ENCODE peak calls at places on chromosomes 6 and 20, in seven cellular contexts. T is type B pancreatic cell, F is brain microvascular endothelial cell, E is fibroblast of the aortic adventitia, Q is GM13976, X is adrenal gland, N is uterus. L is an unnamed sample.

GRCh38 chr6:46651766-46652165 is 852 bp downstream of the CYP39A1 start:
- DNase-seq in X (no peak), F (no peak), T (no peak), E (no peak), Q (no peak), N (no peak), L (no peak)

GRCh38 chr6:85403331-85404015 is 46.4 kb upstream of the NT5E start:
- DNase-seq in T (no peak), E (peak; percentile 93), F (peak; percentile 71), X (no peak), Q (no peak), N (no peak), L (peak; percentile 91)

GRCh38 chr6:10901751-10902150 is 14.9 kb downstream of the SYCP2L start:
- DNase-seq in E (no peak), N (no peak), T (no peak), X (no peak), Q (peak; percentile 63), F (no peak), L (no peak)

GRCh38 chr20:36307412-36308317 is 1.5 kb downstream of the DLGAP4 start:
- DNase-seq in T (no peak), E (no peak), X (peak; percentile 55), N (no peak), Q (no peak), F (no peak), L (no peak)

GRCh38 chr20:54476336-54476928 is 1.0 kb downstream of the DOK5 start:
- DNase-seq in T (no peak), F (no peak), N (no peak), X (no peak), Q (peak; percentile 9), E (peak; percentile 23), L (no peak)

GRCh38 chr20:34543457-34544056 is 15.0 kb upstream of the MAP1LC3A start:
- DNase-seq in X (no peak), N (no peak), Q (no peak), T (no peak), E (no peak), F (no peak), L (no peak)

GRCh38 chr6:97586344-97586743 is 303.3 kb upstream of the MMS22L start:
- DNase-seq in Q (peak; percentile 11), X (no peak), T (no peak), F (peak; percentile 3), N (no peak), E (peak; percentile 1), L (peak; percentile 46)

GRCh38 chr6:24283043-24283985 is 74.5 kb downstream of the DCDC2 start:
- DNase-seq in E (peak; percentile 59), F (peak; percentile 85), T (no peak), N (peak; percentile 39), X (peak; percentile 81), Q (peak; percentile 71), L (peak; percentile 57)

GRCh38 chr6:105780146-105780860 is 305.8 kb upstream of the PRDM1 start:
- DNase-seq in F (no peak), T (no peak), E (no peak), Q (no peak), X (no peak), N (no peak), L (peak; percentile 73)

GRCh38 chr6:139371421-139372253 is 2.8 kb downstream of the CITED2 start:
- DNase-seq in Q (no peak), E (peak; percentile 36), X (no peak), F (no peak), T (no peak), N (no peak), L (peak; percentile 56)

GRCh38 chr6:32941412-32941784 is 570 bp upstream of the HLA-DMB start:
- DNase-seq in E (no peak), Q (peak; percentile 49), F (no peak), N (no peak), T (no peak), X (no peak), L (no peak)

GRCh38 chr6:108584323-108584722 is 23.6 kb downstream of the FOXO3 start:
- DNase-seq in N (peak; percentile 58), Q (no peak), T (no peak), F (no peak), E (peak; percentile 80), X (no peak), L (no peak)

GRCh38 chr20:36601546-36601945 is 4.0 kb upstream of the RAB5IF start:
- DNase-seq in F (no peak), X (no peak), E (no peak), N (no peak), T (no peak), Q (no peak), L (no peak)

GRCh38 chr20:36490191-36490590 is 51.1 kb upstream of the MYL9 start:
- DNase-seq in T (no peak), E (no peak), X (no peak), F (no peak), Q (no peak), N (no peak), L (no peak)

GRCh38 chr6:11126876-11127275 is 15.4 kb upstream of the ERVFRD-1 start:
- DNase-seq in T (no peak), X (no peak), Q (no peak), F (peak; percentile 56), N (no peak), E (peak; percentile 32), L (peak; percentile 5)

GRCh38 chr20:57381596-57382503 is 9.3 kb upstream of the RBM38 start:
- DNase-seq in Q (peak; percentile 87), F (peak; percentile 72), E (peak; percentile 79), X (peak; percentile 94), N (peak; percentile 83), T (peak; percentile 87), L (peak; percentile 71)

GRCh38 chr6:35086282-35086632 is 54.9 kb downstream of the TCP11 start:
- DNase-seq in X (peak; percentile 45), Q (peak; percentile 10), T (peak; percentile 56), F (no peak), E (no peak), N (no peak), L (no peak)

GRCh38 chr6:100175814-100176275 is 181.8 kb upstream of the MCHR2 start:
- DNase-seq in E (peak; percentile 88), X (no peak), F (peak; percentile 66), Q (no peak), N (no peak), T (no peak), L (peak; percentile 98)

GRCh38 chr6:129709451-129709908 is 497 bp downstream of the ARHGAP18 start:
- DNase-seq in X (no peak), Q (no peak), E (peak; percentile 86), N (peak; percentile 23), T (no peak), F (peak; percentile 30), L (peak; percentile 84)

GRCh38 chr6:20861479-20861878 is 327.2 kb downstream of the CDKAL1 start:
- DNase-seq in N (no peak), Q (no peak), F (no peak), T (no peak), E (no peak), X (no peak), L (peak; percentile 15)

GRCh38 chr6:87473419-87473903 is 687 bp downstream of the SLC35A1 start:
- DNase-seq in N (no peak), E (peak; percentile 57), T (no peak), X (peak; percentile 59), F (peak; percentile 66), Q (peak; percentile 75), L (peak; percentile 42)

GRCh38 chr6:87472525-87473418 is at the start of gene SLC35A1:
- DNase-seq in Q (peak; percentile 91), X (peak; percentile 92), N (peak; percentile 81), T (peak; percentile 89), F (peak; percentile 75), E (peak; percentile 84), L (peak; percentile 73)
- TF ChIP-seq CTCF in Q (no peak), X (peak; percentile 53), N (peak; percentile 29), T (peak; percentile 50), F (no peak), E (peak; percentile 23), L (no peak)

GRCh38 chr6:121351911-121352310 is 17.6 kb upstream of the TBC1D32 start:
- DNase-seq in E (no peak), N (no peak), T (no peak), X (no peak), Q (no peak), F (no peak), L (no peak)

GRCh38 chr6:121356575-121356974 is 22.3 kb upstream of the TBC1D32 start:
- DNase-seq in N (no peak), E (no peak), X (no peak), F (no peak), T (no peak), Q (no peak), L (no peak)

GRCh38 chr6:121349596-121349995 is 15.3 kb upstream of the TBC1D32 start:
- DNase-seq in X (no peak), E (no peak), F (no peak), N (no peak), T (no peak), Q (no peak), L (no peak)

GRCh38 chr6:121354764-121355163 is 20.5 kb upstream of the TBC1D32 start:
- DNase-seq in X (no peak), E (no peak), Q (no peak), T (no peak), N (no peak), F (no peak), L (no peak)
- TF ChIP-seq CTCF in X (peak; percentile 34), E (peak; percentile 51), Q (no peak), T (peak; percentile 69), N (no peak), F (peak; percentile 70), L (peak; percentile 32)

GRCh38 chr6:42141603-42142117 is 760 bp downstream of the C6orf132 start:
- DNase-seq in E (no peak), F (no peak), N (no peak), Q (no peak), X (no peak), T (no peak), L (no peak)

GRCh38 chr6:42140051-42140450 is 2.4 kb downstream of the C6orf132 start:
- DNase-seq in E (no peak), F (no peak), Q (no peak), T (no peak), X (no peak), N (no peak), L (peak; percentile 40)

GRCh38 chr6:42138630-42139619 is 3.5 kb downstream of the C6orf132 start:
- DNase-seq in Q (no peak), N (no peak), X (no peak), E (no peak), T (no peak), F (no peak), L (no peak)

GRCh38 chr6:42140756-42141602 is 1.4 kb downstream of the C6orf132 start:
- DNase-seq in N (no peak), F (no peak), Q (no peak), X (peak; percentile 89), E (no peak), T (no peak), L (peak; percentile 55)

GRCh38 chr6:42142118-42142835 is at the start of gene C6orf132:
- DNase-seq in N (no peak), E (no peak), X (no peak), Q (no peak), T (no peak), F (no peak), L (peak; percentile 44)
- TF ChIP-seq CTCF in N (no peak), E (peak; percentile 0), X (no peak), Q (no peak), T (peak; percentile 31), F (peak; percentile 7), L (no peak)

GRCh38 chr6:50145125-50145524 is 95.4 kb upstream of the DEFB112 start:
- DNase-seq in E (no peak), Q (no peak), N (no peak), F (no peak), T (no peak), X (no peak), L (peak; percentile 3)
- TF ChIP-seq CTCF in E (peak; percentile 23), Q (no peak), N (no peak), F (peak; percentile 48), T (peak; percentile 79), X (peak; percentile 37), L (peak; percentile 48)